ENCODE peak calls at places on chromosomes 5 and 9, in six cellular contexts. One of them, this sample, is unnamed.

GRCh38 chr5:36689225-36689624 is 82.8 kb downstream of the SLC1A3 start:
- DNase-seq in GM12878: no peak
- DNase-seq in GM12891: no peak
- DNase-seq in H1: no peak
- DNase-seq in K562: no peak
- DNase-seq in HepG2: no peak
- DNase-seq in this sample: no peak

GRCh38 chr9:121607434-121608248 is 43.8 kb upstream of the DAB2IP start:
- DNase-seq in K562: no peak
- DNase-seq in H1: no peak
- DNase-seq in HepG2: peak; percentile 65
- DNase-seq in GM12891: no peak
- DNase-seq in GM12878: no peak
- DNase-seq in this sample: no peak

GRCh38 chr5:124963236-124963929 is 216.9 kb upstream of the ZNF608 start:
- DNase-seq in H1: no peak
- DNase-seq in HepG2: peak; percentile 2
- DNase-seq in K562: no peak
- DNase-seq in GM12891: no peak
- DNase-seq in GM12878: no peak
- DNase-seq in this sample: no peak

GRCh38 chr5:98770158-98770910 is 3.1 kb upstream of the RGMB start:
- DNase-seq in H1: no peak
- DNase-seq in K562: no peak
- DNase-seq in HepG2: peak; percentile 41
- DNase-seq in GM12891: peak; percentile 20
- DNase-seq in GM12878: no peak
- DNase-seq in this sample: no peak

GRCh38 chr5:56814963-56815656 is at the start of gene MAP3K1:
- DNase-seq in HepG2: peak; percentile 82
- DNase-seq in GM12878: no peak
- DNase-seq in GM12891: peak; percentile 74
- DNase-seq in K562: peak; percentile 86
- DNase-seq in H1: no peak
- DNase-seq in this sample: peak; percentile 67

GRCh38 chr9:129414377-129415021 is 206.4 kb downstream of the C9orf50 start:
- DNase-seq in GM12878: no peak
- DNase-seq in HepG2: peak; percentile 48
- DNase-seq in K562: peak; percentile 51
- DNase-seq in H1: no peak
- DNase-seq in GM12891: no peak
- DNase-seq in this sample: no peak

GRCh38 chr9:131181091-131181681 is 55.8 kb downstream of the NUP214 start:
- DNase-seq in HepG2: no peak
- DNase-seq in H1: no peak
- DNase-seq in K562: peak; percentile 76
- DNase-seq in GM12891: no peak
- DNase-seq in GM12878: no peak
- DNase-seq in this sample: no peak

GRCh38 chr9:75907329-75907728 is 16.9 kb downstream of the PCSK5 start:
- DNase-seq in GM12878: no peak
- DNase-seq in K562: no peak
- DNase-seq in H1: no peak
- DNase-seq in HepG2: peak; percentile 35
- DNase-seq in GM12891: no peak
- DNase-seq in this sample: no peak

GRCh38 chr5:106959447-106959846 is 711.3 kb downstream of the EFNA5 start:
- DNase-seq in GM12878: no peak
- DNase-seq in GM12891: no peak
- DNase-seq in K562: no peak
- DNase-seq in H1: no peak
- DNase-seq in HepG2: no peak
- DNase-seq in this sample: no peak

GRCh38 chr5:134236820-134237219 is 10.9 kb upstream of the PPP2CA start:
- DNase-seq in H1: no peak
- DNase-seq in HepG2: no peak
- DNase-seq in K562: no peak
- DNase-seq in GM12891: no peak
- DNase-seq in GM12878: no peak
- DNase-seq in this sample: no peak

GRCh38 chr5:56479701-56480304 is 246.7 kb upstream of the ANKRD55 start:
- DNase-seq in K562: no peak
- DNase-seq in H1: no peak
- DNase-seq in GM12878: peak; percentile 30
- DNase-seq in GM12891: no peak
- DNase-seq in HepG2: no peak
- DNase-seq in this sample: no peak

GRCh38 chr5:154464435-154464834 is 13.6 kb downstream of the HAND1 start:
- DNase-seq in GM12878: no peak
- DNase-seq in HepG2: no peak
- DNase-seq in GM12891: no peak
- DNase-seq in H1: no peak
- DNase-seq in K562: no peak
- DNase-seq in this sample: no peak

GRCh38 chr9:130215341-130216119 is 43.3 kb downstream of the NCS1 start:
- DNase-seq in GM12891: no peak
- DNase-seq in H1: no peak
- DNase-seq in HepG2: no peak
- DNase-seq in GM12878: no peak
- DNase-seq in K562: no peak
- DNase-seq in this sample: no peak

GRCh38 chr9:117145811-117146490 is 268.9 kb downstream of the ASTN2 start:
- DNase-seq in HepG2: no peak
- DNase-seq in K562: no peak
- DNase-seq in GM12878: no peak
- DNase-seq in H1: no peak
- DNase-seq in GM12891: no peak
- DNase-seq in this sample: no peak

GRCh38 chr5:135179308-135179980 is 145.4 kb upstream of the PITX1 start:
- DNase-seq in GM12891: no peak
- DNase-seq in GM12878: no peak
- DNase-seq in HepG2: peak; percentile 35
- DNase-seq in K562: no peak
- DNase-seq in H1: no peak
- DNase-seq in this sample: no peak

GRCh38 chr5:144421411-144421810 is 250.7 kb downstream of the KCTD16 start:
- DNase-seq in GM12891: no peak
- DNase-seq in K562: no peak
- DNase-seq in HepG2: no peak
- DNase-seq in H1: no peak
- DNase-seq in GM12878: no peak
- DNase-seq in this sample: no peak

GRCh38 chr5:114362977-114363721 is 1.3 kb downstream of the KCNN2 start:
- DNase-seq in HepG2: no peak
- DNase-seq in H1: no peak
- DNase-seq in GM12878: no peak
- DNase-seq in GM12891: no peak
- DNase-seq in K562: no peak
- DNase-seq in this sample: no peak

GRCh38 chr9:128724744-128725211 is 851 bp upstream of the ZDHHC12 start:
- DNase-seq in K562: peak; percentile 88
- DNase-seq in GM12878: peak; percentile 32
- DNase-seq in H1: peak; percentile 73
- DNase-seq in GM12891: no peak
- DNase-seq in HepG2: peak; percentile 20
- DNase-seq in this sample: peak; percentile 71

GRCh38 chr9:70480405-70480980 is 66.0 kb upstream of the KLF9 start:
- DNase-seq in K562: no peak
- DNase-seq in GM12878: no peak
- DNase-seq in HepG2: no peak
- DNase-seq in H1: no peak
- DNase-seq in GM12891: no peak
- DNase-seq in this sample: no peak

GRCh38 chr5:154465169-154465568 is 12.9 kb downstream of the HAND1 start:
- DNase-seq in HepG2: peak; percentile 71
- DNase-seq in GM12878: no peak
- DNase-seq in H1: no peak
- DNase-seq in GM12891: no peak
- DNase-seq in K562: peak; percentile 27
- DNase-seq in this sample: no peak

GRCh38 chr5:6495433-6496206 is 47.0 kb downstream of the UBE2QL1 start:
- DNase-seq in GM12878: no peak
- DNase-seq in HepG2: peak; percentile 68
- DNase-seq in K562: no peak
- DNase-seq in GM12891: no peak
- DNase-seq in H1: no peak
- DNase-seq in this sample: no peak

GRCh38 chr5:95866431-95867063 is 44.0 kb upstream of the GLRX start:
- DNase-seq in K562: no peak
- DNase-seq in HepG2: no peak
- DNase-seq in H1: no peak
- DNase-seq in GM12878: no peak
- DNase-seq in GM12891: no peak
- DNase-seq in this sample: no peak

GRCh38 chr9:120928015-120928719 is 1.6 kb upstream of the TRAF1 start:
- DNase-seq in HepG2: no peak
- DNase-seq in K562: no peak
- DNase-seq in H1: no peak
- DNase-seq in GM12891: no peak
- DNase-seq in GM12878: no peak
- DNase-seq in this sample: no peak

GRCh38 chr9:23754551-23754950 is 71.5 kb downstream of the ELAVL2 start:
- DNase-seq in GM12891: no peak
- DNase-seq in H1: no peak
- DNase-seq in HepG2: no peak
- DNase-seq in GM12878: no peak
- DNase-seq in K562: no peak
- DNase-seq in this sample: no peak

GRCh38 chr9:72363908-72364678 is 915 bp downstream of the ZFAND5 start:
- DNase-seq in HepG2: peak; percentile 20
- DNase-seq in K562: peak; percentile 56
- DNase-seq in GM12878: no peak
- DNase-seq in H1: no peak
- DNase-seq in GM12891: peak; percentile 68
- DNase-seq in this sample: peak; percentile 57
- TF ChIP-seq POLR2A in HepG2: no peak
- TF ChIP-seq POLR2A in K562: no peak
- TF ChIP-seq POLR2A in GM12878: peak; percentile 77
- TF ChIP-seq POLR2A in H1: no peak
- TF ChIP-seq POLR2A in GM12891: peak; percentile 24
- TF ChIP-seq POLR2A in this sample: no peak

GRCh38 chr9:78295177-78295575 is 1.7 kb upstream of the PSAT1 start:
- DNase-seq in GM12891: no peak
- DNase-seq in GM12878: no peak
- DNase-seq in HepG2: no peak
- DNase-seq in H1: no peak
- DNase-seq in K562: no peak
- DNase-seq in this sample: no peak
- TF ChIP-seq POLR2AphosphoS5 in GM12891: no peak
- TF ChIP-seq POLR2AphosphoS5 in GM12878: no peak
- TF ChIP-seq POLR2AphosphoS5 in HepG2: no peak
- TF ChIP-seq POLR2AphosphoS5 in H1: no peak
- TF ChIP-seq POLR2AphosphoS5 in K562: no peak
- TF ChIP-seq POLR2AphosphoS5 in this sample: no peak

DNA sequence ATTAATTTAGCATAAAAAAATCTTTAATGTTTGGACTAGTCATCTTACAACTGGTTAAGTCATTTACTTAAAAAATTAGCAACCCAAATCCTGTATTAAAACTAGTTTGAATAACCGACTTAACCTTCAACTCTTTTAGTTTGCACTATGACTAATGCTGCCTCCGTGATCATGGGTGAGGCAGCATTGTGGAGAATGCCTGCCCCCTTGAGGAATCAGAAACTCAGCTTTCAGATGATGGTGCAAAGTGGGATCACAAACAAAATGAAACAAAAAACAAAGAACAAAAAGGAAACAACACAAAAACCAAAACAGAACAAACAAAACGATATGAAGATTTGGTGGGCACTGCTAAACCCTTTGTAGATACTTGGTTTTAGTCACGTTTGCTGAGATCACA is 127.0 kb upstream of the PALM2AKAP2 start:
- DNase-seq in H1: no peak
- DNase-seq in GM12878: no peak
- DNase-seq in HepG2: peak; percentile 5
- DNase-seq in GM12891: no peak
- DNase-seq in K562: no peak
- DNase-seq in this sample: no peak
- TF ChIP-seq TAF1 in H1: no peak
- TF ChIP-seq TAF1 in GM12878: no peak
- TF ChIP-seq TAF1 in HepG2: no peak
- TF ChIP-seq TAF1 in GM12891: no peak
- TF ChIP-seq TAF1 in K562: no peak
- TF ChIP-seq TAF1 in this sample: no peak

GRCh38 chr5:91280942-91281269 is 102.2 kb downstream of the ARRDC3 start:
- DNase-seq in HepG2: no peak
- DNase-seq in K562: no peak
- DNase-seq in GM12891: no peak
- DNase-seq in H1: no peak
- DNase-seq in GM12878: no peak
- DNase-seq in this sample: no peak

GRCh38 chr5:91277840-91278239 is 105.3 kb downstream of the ARRDC3 start:
- DNase-seq in GM12878: no peak
- DNase-seq in GM12891: no peak
- DNase-seq in H1: no peak
- DNase-seq in K562: no peak
- DNase-seq in HepG2: no peak
- DNase-seq in this sample: no peak

GRCh38 chr5:91282210-91282609 is 100.9 kb downstream of the ARRDC3 start:
- DNase-seq in GM12878: no peak
- DNase-seq in HepG2: no peak
- DNase-seq in H1: no peak
- DNase-seq in K562: no peak
- DNase-seq in GM12891: no peak
- DNase-seq in this sample: no peak

GRCh38 chr5:91281409-91281808 is 101.7 kb downstream of the ARRDC3 start:
- DNase-seq in HepG2: no peak
- DNase-seq in K562: no peak
- DNase-seq in H1: no peak
- DNase-seq in GM12878: no peak
- DNase-seq in GM12891: no peak
- DNase-seq in this sample: no peak

DNA sequence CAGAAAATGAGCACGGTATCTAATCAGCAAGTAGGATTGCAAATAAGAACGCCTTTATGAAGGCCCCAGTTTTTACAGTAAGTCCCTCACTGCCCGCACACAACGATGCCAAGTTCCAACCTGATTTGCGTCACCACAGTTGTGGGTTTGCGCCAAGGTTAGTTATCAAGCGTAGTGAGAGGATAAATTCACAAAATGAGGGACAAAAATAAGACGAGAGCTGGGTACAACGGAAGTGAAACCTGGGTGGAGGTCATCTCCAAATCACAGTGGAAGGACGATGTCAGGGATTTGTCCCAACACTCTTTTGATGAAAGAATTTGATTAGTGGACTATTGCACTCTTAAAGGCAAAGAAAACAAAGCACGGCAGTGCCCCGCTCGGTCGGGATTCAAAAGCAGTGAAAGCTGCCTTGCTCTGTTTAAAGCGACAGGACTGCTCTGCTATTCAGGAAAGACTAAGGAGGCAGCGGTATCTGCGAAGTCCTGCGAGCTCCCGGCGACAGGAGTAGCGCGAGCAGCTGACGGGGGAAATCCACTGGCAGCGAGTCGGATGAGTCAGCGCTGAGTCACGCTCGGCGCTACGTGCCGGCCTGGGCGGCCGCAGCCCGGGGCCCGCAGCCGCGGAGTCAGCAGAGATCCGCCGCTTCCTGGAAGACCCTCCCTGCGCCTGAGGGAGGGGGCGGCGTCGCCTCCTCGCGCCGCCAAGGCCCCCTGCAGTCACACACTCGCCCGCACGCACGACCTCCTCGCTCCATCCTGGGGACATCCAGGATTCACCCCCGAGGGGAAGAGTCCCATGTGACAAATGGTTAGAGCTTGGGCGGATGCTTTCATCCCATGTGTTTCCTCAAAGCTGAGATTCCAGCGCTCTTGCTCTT is 102.8 kb downstream of the ARRDC3 start:
- DNase-seq in K562: peak; percentile 96
- DNase-seq in GM12891: peak; percentile 69
- DNase-seq in HepG2: peak; percentile 74
- DNase-seq in GM12878: peak; percentile 65
- DNase-seq in H1: peak; percentile 86
- DNase-seq in this sample: peak; percentile 73
- TF ChIP-seq POLR2A in K562: peak; percentile 71
- TF ChIP-seq POLR2A in GM12891: peak; percentile 58
- TF ChIP-seq POLR2A in HepG2: no peak
- TF ChIP-seq POLR2A in GM12878: peak; percentile 65
- TF ChIP-seq POLR2A in H1: peak; percentile 62
- TF ChIP-seq POLR2A in this sample: peak; percentile 73

This sample was measured in GM12892.